ENCODE peak calls at places on chromosomes 1 and 21, in eight cellular contexts. I is activated CD4-positive, CD25-positive, alpha-beta regulatory T cell treated with anti-CD3 and anti-CD28 coated beads, Interleukin-2, amount 50 U/mL, for 16 hours; H is fibroblast of mammary gland; O is renal cortical epithelial cell; V is PC-3; D is Caki2; N is heart left ventricle; Y is adipocyte. X is an unnamed sample.

GRCh38 chr1:24149854-24150227 is 6.9 kb upstream of the IL22RA1 start:
- DNase-seq in O (peak), I (no peak), H (peak), Y (peak), N (no peak), D (peak), V (peak), X (no peak)

GRCh38 chr21:42560517-42561179 is 47.0 kb downstream of the SLC37A1 start:
- DNase-seq in D (no peak), Y (no peak), O (no peak), I (no peak), N (peak), V (no peak), H (no peak), X (no peak)

GRCh38 chr21:44880762-44881585 is 7.5 kb upstream of the PTTG1IP start:
- DNase-seq in D (peak), O (peak), Y (peak), I (no peak), N (no peak), H (peak), V (peak), X (no peak)

GRCh38 chr1:233603366-233603927 is 10.5 kb upstream of the KCNK1 start:
- DNase-seq in N (no peak), Y (no peak), I (no peak), V (no peak), D (no peak), H (peak), O (no peak), X (no peak)

GRCh38 chr1:18945401-18945849 is 11.1 kb downstream of the IFFO2 start:
- DNase-seq in V (no peak), O (no peak), H (peak), D (no peak), Y (no peak), I (no peak), N (no peak), X (no peak)

GRCh38 chr21:28066051-28066450 is 926.6 kb downstream of the LTN1 start:
- DNase-seq in I (no peak), H (peak), V (peak), N (no peak), O (no peak), Y (no peak), D (no peak), X (no peak)

GRCh38 chr1:90510143-90510542 is 207.0 kb downstream of the BARHL2 start:
- DNase-seq in I (no peak), N (no peak), V (no peak), H (no peak), D (no peak), Y (no peak), O (no peak), X (no peak)

GRCh38 chr1:25430073-25430665 is 528 bp upstream of the MACO1 start:
- DNase-seq in N (peak), I (peak), H (peak), D (peak), V (peak), Y (peak), O (no peak), X (peak)

GRCh38 chr1:228182296-228183030 is 16.9 kb downstream of the IBA57 start:
- DNase-seq in I (no peak), V (no peak), Y (no peak), O (no peak), N (no peak), D (no peak), H (no peak), X (no peak)

GRCh38 chr1:246280551-246280950 is 226.5 kb downstream of the SMYD3 start:
- DNase-seq in D (peak), V (peak), Y (peak), I (no peak), N (no peak), O (peak), H (peak), X (no peak)

GRCh38 chr1:34757386-34757785 is 2.2 kb upstream of the GJB4 start:
- DNase-seq in I (no peak), N (no peak), H (no peak), O (no peak), V (no peak), Y (no peak), D (no peak), X (no peak)

GRCh38 chr1:22870201-22870871 is 102.3 kb downstream of the LACTBL1 start:
- DNase-seq in N (peak), D (peak), O (peak), I (no peak), Y (peak), H (peak), V (peak), X (peak)

GRCh38 chr21:27480841-27481261 is 514.0 kb upstream of the ADAMTS5 start:
- DNase-seq in H (peak), Y (peak), N (no peak), D (no peak), V (peak), I (no peak), O (peak), X (no peak)

GRCh38 chr1:219123041-219123440 is 50.6 kb upstream of the LYPLAL1 start:
- DNase-seq in N (no peak), O (no peak), Y (no peak), V (no peak), D (no peak), I (no peak), H (peak), X (peak)

GRCh38 chr1:8283058-8283884 is 34.6 kb upstream of the SLC45A1 start:
- DNase-seq in Y (no peak), D (peak), I (no peak), O (no peak), V (peak), N (no peak), H (no peak), X (no peak)

GRCh38 chr1:60904079-60904852 is 178.1 kb upstream of the NFIA start:
- DNase-seq in Y (peak), O (peak), I (no peak), V (peak), N (peak), H (peak), D (no peak), X (no peak)

GRCh38 chr21:45132841-45133573 is 58.6 kb downstream of the ADARB1 start:
- DNase-seq in H (no peak), Y (no peak), D (no peak), I (no peak), V (no peak), N (no peak), O (no peak), X (no peak)

GRCh38 chr1:95384570-95384969 is 150.6 kb downstream of the RWDD3 start:
- DNase-seq in Y (no peak), D (peak), V (peak), N (no peak), H (peak), O (peak), I (no peak), X (peak)

GRCh38 chr21:46319192-46319591 is 4.5 kb downstream of the C21orf58 start:
- DNase-seq in H (no peak), Y (no peak), O (no peak), I (no peak), D (no peak), V (no peak), N (no peak), X (no peak)

GRCh38 chr1:147273409-147274307 is 31.2 kb downstream of the CHD1L start:
- DNase-seq in H (peak), Y (peak), I (no peak), V (peak), N (no peak), D (peak), O (peak), X (peak)

GRCh38 chr1:55055951-55056631 is 16.7 kb downstream of the PCSK9 start:
- DNase-seq in D (no peak), I (no peak), V (no peak), O (no peak), Y (no peak), H (no peak), N (no peak), X (peak)

GRCh38 chr21:34054259-34054658 is 19.1 kb upstream of the MRPS6 start:
- DNase-seq in N (no peak), H (no peak), I (no peak), V (no peak), O (no peak), Y (no peak), D (no peak), X (no peak)

GRCh38 chr1:177511036-177511435 is 340.3 kb downstream of the BRINP2 start:
- DNase-seq in H (peak), O (no peak), I (no peak), D (no peak), Y (peak), V (peak), N (no peak), X (no peak)

GRCh38 chr1:241406421-241406820 is 49.4 kb upstream of the RGS7 start:
- DNase-seq in Y (no peak), O (no peak), N (no peak), H (no peak), D (no peak), V (no peak), I (no peak), X (no peak)

GRCh38 chr1:201436461-201436860 is 14.9 kb upstream of the TNNI1 start:
- DNase-seq in O (no peak), N (no peak), V (peak), I (no peak), Y (no peak), H (peak), D (peak), X (peak)

GRCh38 chr21:46120301-46121285 is 22.7 kb downstream of the COL6A2 start:
- DNase-seq in N (peak), V (no peak), Y (no peak), O (no peak), H (peak), I (no peak), D (no peak), X (peak)